ENCODE peak calls at places on chromosome 13, in seven cellular contexts. N is GM13976, G is tibial artery, V is Peyer's patch, A is AG09319, J is GM12865, Y is ovary. H is an unnamed sample.

GRCh38 chr13:19586904-19587634 is 25.7 kb upstream of the TPTE2 start:
- DNase-seq in Y (no peak), V (peak; percentile 79), A (no peak), J (peak; percentile 96), G (no peak), N (peak; percentile 72), H (peak; percentile 63)

GRCh38 chr13:101417043-101417406 is 717 bp upstream of the NALCN start:
- DNase-seq in Y (no peak), V (no peak), N (no peak), A (no peak), G (no peak), J (no peak), H (no peak)

GRCh38 chr13:102035969-102036368 is 365.9 kb downstream of the FGF14 start:
- DNase-seq in A (no peak), J (no peak), G (no peak), N (no peak), Y (no peak), V (no peak), H (no peak)

GRCh38 chr13:99606322-99607089 is 105.2 kb downstream of the TM9SF2 start:
- DNase-seq in V (peak; percentile 94), N (peak; percentile 97), J (peak; percentile 95), G (peak; percentile 85), A (peak; percentile 64), Y (peak; percentile 93), H (peak; percentile 95)

GRCh38 chr13:110716235-110716505 is 2.7 kb downstream of the ING1 start:
- DNase-seq in V (peak; percentile 73), G (peak; percentile 45), N (no peak), J (peak; percentile 40), Y (no peak), A (no peak), H (no peak)

GRCh38 chr13:83499286-83499685 is 383.0 kb downstream of the SLITRK1 start:
- DNase-seq in J (no peak), Y (no peak), N (no peak), G (no peak), A (no peak), V (no peak), H (no peak)

GRCh38 chr13:44096906-44097305 is 217.2 kb downstream of the LACC1 start:
- DNase-seq in V (no peak), J (no peak), A (no peak), Y (no peak), N (no peak), G (no peak), H (no peak)

GRCh38 chr13:71115301-71115700 is 751.7 kb downstream of the DACH1 start:
- DNase-seq in V (no peak), A (no peak), N (no peak), Y (no peak), G (no peak), J (no peak), H (no peak)

GRCh38 chr13:84574851-84575250 is 692.6 kb upstream of the SLITRK1 start:
- DNase-seq in Y (no peak), V (no peak), N (no peak), J (no peak), G (no peak), A (no peak), H (no peak)

GRCh38 chr13:25874907-25875306 is 176.9 kb downstream of the SHISA2 start:
- DNase-seq in N (no peak), J (no peak), A (no peak), G (no peak), V (peak; percentile 77), Y (no peak), H (no peak)

GRCh38 chr13:110503037-110503901 is 58.3 kb downstream of the RAB20 start:
- DNase-seq in G (no peak), N (no peak), V (no peak), A (no peak), Y (no peak), J (peak; percentile 19), H (no peak)

GRCh38 chr13:99796175-99796819 is 175.3 kb downstream of the ZIC5 start:
- DNase-seq in J (peak; percentile 47), N (peak; percentile 41), A (no peak), Y (no peak), G (no peak), V (no peak), H (no peak)

GRCh38 chr13:64993514-64994164 is 2236.5 kb downstream of the PCDH9 start:
- DNase-seq in A (no peak), Y (no peak), G (no peak), N (no peak), V (no peak), J (peak; percentile 66), H (no peak)

GRCh38 chr13:28489975-28490550 is 4.9 kb downstream of the FLT1 start:
- DNase-seq in N (no peak), Y (no peak), V (no peak), A (no peak), J (no peak), G (no peak), H (no peak)

GRCh38 chr13:25752957-25753540 is 298.8 kb downstream of the SHISA2 start:
- DNase-seq in G (peak; percentile 75), Y (no peak), A (peak; percentile 22), V (no peak), J (no peak), N (no peak), H (no peak)

DNA sequence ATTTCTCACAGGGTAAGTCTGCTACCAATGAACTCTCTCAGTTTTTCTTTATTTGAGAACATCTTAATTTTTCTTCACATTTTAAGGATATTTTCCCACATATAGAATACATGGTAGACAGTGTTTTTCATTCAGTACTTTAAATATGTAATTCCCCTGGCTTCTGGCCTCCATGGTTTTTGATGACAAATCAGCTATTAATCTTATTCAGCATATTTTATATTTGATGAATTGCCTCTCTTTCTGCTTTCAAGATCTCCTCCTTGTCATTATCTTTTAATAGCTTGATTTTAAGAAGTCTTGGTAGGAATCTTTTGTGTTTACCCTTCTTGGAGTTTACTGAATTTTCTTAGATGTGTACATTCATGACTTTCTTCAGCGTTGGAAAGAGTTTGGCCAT is 27.6 kb downstream of the TNFSF13B start:
- DNase-seq in A (no peak), Y (no peak), V (no peak), J (no peak), G (no peak), N (no peak), H (no peak)
- TF ChIP-seq CTCF in A (no peak), Y (no peak), V (no peak), J (no peak), G (no peak), N (no peak), H (no peak)

DNA sequence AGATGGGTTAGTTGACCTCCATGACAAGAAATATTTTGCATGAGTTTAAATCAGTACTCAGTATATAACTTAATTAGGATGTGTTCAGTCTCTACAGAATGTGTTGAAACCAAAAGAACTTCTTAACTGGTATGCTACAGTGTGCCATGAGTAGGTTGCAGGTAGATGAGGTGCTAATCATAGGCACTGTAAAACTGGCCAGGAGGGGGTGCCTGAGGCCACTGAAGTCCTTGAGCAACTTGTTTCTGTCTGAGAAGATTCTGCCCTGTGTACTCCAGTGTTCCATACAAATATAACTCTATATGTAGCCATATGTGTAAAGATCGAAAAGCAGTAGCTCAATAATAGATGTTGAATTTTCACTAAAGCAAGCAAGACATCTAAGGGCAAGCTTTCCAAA is 549.2 kb upstream of the KLF12 start:
- DNase-seq in A (no peak), G (no peak), Y (no peak), J (peak; percentile 4), V (no peak), N (no peak), H (no peak)
- TF ChIP-seq CTCF in A (no peak), G (no peak), Y (no peak), J (no peak), V (no peak), N (no peak), H (peak; percentile 15)

DNA sequence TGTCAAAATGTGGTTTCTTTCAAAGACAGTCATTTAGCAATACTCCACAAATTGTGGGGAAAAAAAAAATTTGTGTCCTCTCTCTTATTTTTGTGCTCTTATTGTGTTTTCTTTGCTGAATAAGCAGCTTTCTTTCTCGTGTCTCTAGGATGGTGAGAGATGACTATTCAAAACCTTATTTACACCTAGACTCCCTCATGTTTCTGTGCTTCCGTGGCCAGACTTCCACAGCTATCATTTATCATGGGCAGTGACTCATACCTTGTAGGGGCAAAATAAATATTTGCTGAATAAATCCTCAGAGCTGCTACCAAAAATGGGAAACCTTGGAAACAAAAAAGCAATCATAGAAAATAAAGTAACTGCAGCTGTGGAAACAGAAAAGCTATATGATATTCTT is 204.9 kb upstream of the MIR17HG start:
- DNase-seq in J (no peak), V (no peak), G (no peak), A (no peak), N (no peak), Y (no peak), H (no peak)
- TF ChIP-seq CTCF in J (no peak), V (no peak), G (no peak), A (no peak), N (no peak), Y (no peak), H (no peak)

GRCh38 chr13:33256148-33256547 is 29.4 kb downstream of the STARD13 start:
- DNase-seq in Y (no peak), A (no peak), J (no peak), N (no peak), V (no peak), G (no peak), H (no peak)
- TF ChIP-seq CTCF in Y (no peak), A (no peak), J (no peak), N (no peak), V (no peak), G (no peak), H (no peak)

GRCh38 chr13:21974741-21975140 is 303.9 kb downstream of the FGF9 start:
- DNase-seq in J (no peak), V (no peak), Y (no peak), N (no peak), A (no peak), G (no peak), H (no peak)

GRCh38 chr13:21980049-21980448 is 309.2 kb downstream of the FGF9 start:
- DNase-seq in A (no peak), N (no peak), G (no peak), Y (no peak), V (no peak), J (no peak), H (no peak)

GRCh38 chr13:21984156-21984555 is 313.3 kb downstream of the FGF9 start:
- DNase-seq in N (no peak), Y (no peak), J (no peak), V (no peak), G (no peak), A (no peak), H (no peak)

GRCh38 chr13:21976159-21976558 is 305.3 kb downstream of the FGF9 start:
- DNase-seq in N (no peak), V (no peak), A (no peak), J (no peak), G (no peak), Y (no peak), H (no peak)

GRCh38 chr13:21979156-21979819 is 308.4 kb downstream of the FGF9 start:
- DNase-seq in G (no peak), V (no peak), N (no peak), A (no peak), Y (no peak), J (no peak), H (no peak)
- TF ChIP-seq CTCF in G (no peak), V (no peak), N (no peak), A (no peak), Y (no peak), J (no peak), H (no peak)

GRCh38 chr13:114259974-114260373 is 21.4 kb upstream of the UPF3A start:
- DNase-seq in A (no peak), N (no peak), Y (no peak), G (no peak), J (peak; percentile 59), V (no peak), H (no peak)
- TF ChIP-seq CTCF in A (no peak), N (no peak), Y (no peak), G (no peak), J (no peak), V (no peak), H (no peak)

GRCh38 chr13:75760182-75760981 is 124.3 kb downstream of the LMO7 start:
- DNase-seq in A (no peak), J (no peak), G (no peak), V (peak; percentile 82), Y (no peak), N (peak; percentile 12), H (no peak)
- TF ChIP-seq CTCF in A (no peak), J (no peak), G (no peak), V (no peak), Y (no peak), N (no peak), H (peak; percentile 33)

H was measured in GM13977.